ENCODE peak calls at places on chromosomes 6 and 20, in eight cellular contexts. One of them, this sample, is unnamed.

GRCh38 chr6:108916026-108916689 is 67.9 kb downstream of the ARMC2 start:
- DNase-seq in GM20000: no peak
- DNase-seq in ovary: no peak
- DNase-seq in activated T-helper 1 cell treated with anti-CD3 and anti-CD28 coated beads, Interleukin-12 subunit alpha, Interleukin-12 subunit beta, Interleukin-2, Interleukin-4 antibody, amounts not matched to agents 30 ng/mL and 10 ng/mL and 1 ng/mL, durations not matched to agents 14 hours and 24 hours and 36 hours: no peak
- DNase-seq in stimulated activated effector memory CD8-positive, alpha-beta T cell treated with anti-CD3 and anti-CD28 coated beads, Interleukin-12 subunit alpha, Interleukin-12 subunit beta, amount 100 ng/mL, for 72 hours: no peak
- DNase-seq in cardiac fibroblast: no peak
- DNase-seq in KBM-7: no peak
- DNase-seq in foreskin melanocyte: no peak
- DNase-seq in this sample: no peak

GRCh38 chr6:135680964-135681913 is 170.3 kb upstream of the PDE7B start:
- DNase-seq in activated T-helper 1 cell treated with anti-CD3 and anti-CD28 coated beads, Interleukin-12 subunit alpha, Interleukin-12 subunit beta, Interleukin-2, Interleukin-4 antibody, amounts not matched to agents 30 ng/mL and 10 ng/mL and 1 ng/mL, durations not matched to agents 14 hours and 24 hours and 36 hours: no peak
- DNase-seq in KBM-7: no peak
- DNase-seq in cardiac fibroblast: no peak
- DNase-seq in stimulated activated effector memory CD8-positive, alpha-beta T cell treated with anti-CD3 and anti-CD28 coated beads, Interleukin-12 subunit alpha, Interleukin-12 subunit beta, amount 100 ng/mL, for 72 hours: no peak
- DNase-seq in foreskin melanocyte: no peak
- DNase-seq in GM20000: no peak
- DNase-seq in ovary: no peak
- DNase-seq in this sample: no peak

GRCh38 chr6:142011156-142011555 is 121.6 kb upstream of the GJE1 start:
- DNase-seq in ovary: no peak
- DNase-seq in GM20000: no peak
- DNase-seq in foreskin melanocyte: no peak
- DNase-seq in KBM-7: no peak
- DNase-seq in cardiac fibroblast: peak; percentile 62
- DNase-seq in stimulated activated effector memory CD8-positive, alpha-beta T cell treated with anti-CD3 and anti-CD28 coated beads, Interleukin-12 subunit alpha, Interleukin-12 subunit beta, amount 100 ng/mL, for 72 hours: no peak
- DNase-seq in activated T-helper 1 cell treated with anti-CD3 and anti-CD28 coated beads, Interleukin-12 subunit alpha, Interleukin-12 subunit beta, Interleukin-2, Interleukin-4 antibody, amounts not matched to agents 30 ng/mL and 10 ng/mL and 1 ng/mL, durations not matched to agents 14 hours and 24 hours and 36 hours: no peak
- DNase-seq in this sample: no peak

GRCh38 chr6:100721256-100721655 is 159.9 kb downstream of the ASCC3 start:
- DNase-seq in ovary: no peak
- DNase-seq in KBM-7: no peak
- DNase-seq in GM20000: no peak
- DNase-seq in foreskin melanocyte: no peak
- DNase-seq in activated T-helper 1 cell treated with anti-CD3 and anti-CD28 coated beads, Interleukin-12 subunit alpha, Interleukin-12 subunit beta, Interleukin-2, Interleukin-4 antibody, amounts not matched to agents 30 ng/mL and 10 ng/mL and 1 ng/mL, durations not matched to agents 14 hours and 24 hours and 36 hours: no peak
- DNase-seq in cardiac fibroblast: peak; percentile 29
- DNase-seq in stimulated activated effector memory CD8-positive, alpha-beta T cell treated with anti-CD3 and anti-CD28 coated beads, Interleukin-12 subunit alpha, Interleukin-12 subunit beta, amount 100 ng/mL, for 72 hours: no peak
- DNase-seq in this sample: no peak

GRCh38 chr6:125114248-125114858 is 39.2 kb upstream of the TPD52L1 start:
- DNase-seq in ovary: peak; percentile 26
- DNase-seq in KBM-7: peak; percentile 40
- DNase-seq in foreskin melanocyte: peak; percentile 41
- DNase-seq in activated T-helper 1 cell treated with anti-CD3 and anti-CD28 coated beads, Interleukin-12 subunit alpha, Interleukin-12 subunit beta, Interleukin-2, Interleukin-4 antibody, amounts not matched to agents 30 ng/mL and 10 ng/mL and 1 ng/mL, durations not matched to agents 14 hours and 24 hours and 36 hours: no peak
- DNase-seq in stimulated activated effector memory CD8-positive, alpha-beta T cell treated with anti-CD3 and anti-CD28 coated beads, Interleukin-12 subunit alpha, Interleukin-12 subunit beta, amount 100 ng/mL, for 72 hours: no peak
- DNase-seq in cardiac fibroblast: peak; percentile 79
- DNase-seq in GM20000: peak; percentile 40
- DNase-seq in this sample: no peak

GRCh38 chr6:165644586-165645266 is 18.3 kb downstream of the PDE10A start:
- DNase-seq in activated T-helper 1 cell treated with anti-CD3 and anti-CD28 coated beads, Interleukin-12 subunit alpha, Interleukin-12 subunit beta, Interleukin-2, Interleukin-4 antibody, amounts not matched to agents 30 ng/mL and 10 ng/mL and 1 ng/mL, durations not matched to agents 14 hours and 24 hours and 36 hours: no peak
- DNase-seq in cardiac fibroblast: no peak
- DNase-seq in GM20000: no peak
- DNase-seq in ovary: no peak
- DNase-seq in foreskin melanocyte: no peak
- DNase-seq in stimulated activated effector memory CD8-positive, alpha-beta T cell treated with anti-CD3 and anti-CD28 coated beads, Interleukin-12 subunit alpha, Interleukin-12 subunit beta, amount 100 ng/mL, for 72 hours: no peak
- DNase-seq in KBM-7: no peak
- DNase-seq in this sample: no peak

GRCh38 chr6:144264270-144265060 is 20.7 kb upstream of the UTRN start:
- DNase-seq in foreskin melanocyte: peak; percentile 92
- DNase-seq in ovary: peak; percentile 27
- DNase-seq in GM20000: no peak
- DNase-seq in KBM-7: no peak
- DNase-seq in stimulated activated effector memory CD8-positive, alpha-beta T cell treated with anti-CD3 and anti-CD28 coated beads, Interleukin-12 subunit alpha, Interleukin-12 subunit beta, amount 100 ng/mL, for 72 hours: no peak
- DNase-seq in cardiac fibroblast: peak; percentile 94
- DNase-seq in activated T-helper 1 cell treated with anti-CD3 and anti-CD28 coated beads, Interleukin-12 subunit alpha, Interleukin-12 subunit beta, Interleukin-2, Interleukin-4 antibody, amounts not matched to agents 30 ng/mL and 10 ng/mL and 1 ng/mL, durations not matched to agents 14 hours and 24 hours and 36 hours: no peak
- DNase-seq in this sample: no peak

GRCh38 chr20:63104312-63105181 is 97.8 kb upstream of the BHLHE23 start:
- DNase-seq in cardiac fibroblast: no peak
- DNase-seq in stimulated activated effector memory CD8-positive, alpha-beta T cell treated with anti-CD3 and anti-CD28 coated beads, Interleukin-12 subunit alpha, Interleukin-12 subunit beta, amount 100 ng/mL, for 72 hours: no peak
- DNase-seq in KBM-7: no peak
- DNase-seq in foreskin melanocyte: no peak
- DNase-seq in activated T-helper 1 cell treated with anti-CD3 and anti-CD28 coated beads, Interleukin-12 subunit alpha, Interleukin-12 subunit beta, Interleukin-2, Interleukin-4 antibody, amounts not matched to agents 30 ng/mL and 10 ng/mL and 1 ng/mL, durations not matched to agents 14 hours and 24 hours and 36 hours: no peak
- DNase-seq in GM20000: no peak
- DNase-seq in ovary: no peak
- DNase-seq in this sample: peak; percentile 6

GRCh38 chr6:156438519-156438918 is 338.7 kb upstream of the ARID1B start:
- DNase-seq in KBM-7: no peak
- DNase-seq in ovary: no peak
- DNase-seq in cardiac fibroblast: no peak
- DNase-seq in activated T-helper 1 cell treated with anti-CD3 and anti-CD28 coated beads, Interleukin-12 subunit alpha, Interleukin-12 subunit beta, Interleukin-2, Interleukin-4 antibody, amounts not matched to agents 30 ng/mL and 10 ng/mL and 1 ng/mL, durations not matched to agents 14 hours and 24 hours and 36 hours: no peak
- DNase-seq in stimulated activated effector memory CD8-positive, alpha-beta T cell treated with anti-CD3 and anti-CD28 coated beads, Interleukin-12 subunit alpha, Interleukin-12 subunit beta, amount 100 ng/mL, for 72 hours: no peak
- DNase-seq in foreskin melanocyte: no peak
- DNase-seq in GM20000: no peak
- DNase-seq in this sample: no peak

GRCh38 chr6:149648148-149649145 is at the start of gene KATNA1:
- DNase-seq in GM20000: peak; percentile 95
- DNase-seq in activated T-helper 1 cell treated with anti-CD3 and anti-CD28 coated beads, Interleukin-12 subunit alpha, Interleukin-12 subunit beta, Interleukin-2, Interleukin-4 antibody, amounts not matched to agents 30 ng/mL and 10 ng/mL and 1 ng/mL, durations not matched to agents 14 hours and 24 hours and 36 hours: peak; percentile 89
- DNase-seq in cardiac fibroblast: peak; percentile 80
- DNase-seq in ovary: peak; percentile 86
- DNase-seq in stimulated activated effector memory CD8-positive, alpha-beta T cell treated with anti-CD3 and anti-CD28 coated beads, Interleukin-12 subunit alpha, Interleukin-12 subunit beta, amount 100 ng/mL, for 72 hours: peak; percentile 85
- DNase-seq in KBM-7: peak; percentile 90
- DNase-seq in foreskin melanocyte: peak; percentile 73
- DNase-seq in this sample: peak; percentile 88

This sample was measured in right cardiac atrium.